ENCODE peak calls at places on chromosomes 12 and 14, in ten cellular contexts. Q is NCI-H2081; W is type B pancreatic cell; N is Right ventricle myocardium inferior; F is fibroblast of lung; H is gastrocnemius medialis; K is anterior cingulate cortex; M is activated CD4-positive, alpha-beta T cell treated with anti-CD3 and anti-CD28 coated beads for 48 hours; B is transverse colon; E is HEK293T. Y is an unnamed sample.

GRCh38 chr14:20745571-20746358 is at the start of gene EDDM3A:
- DNase-seq in W (no peak), F (no peak), K (no peak), H (no peak), Q (no peak), B (no peak), N (no peak), E (no peak), M (no peak), Y (no peak)

GRCh38 chr14:94474581-94475031 is 1.4 kb downstream of the SERPINA9 start:
- DNase-seq in Q (no peak), F (no peak), W (no peak), K (no peak), M (no peak), H (no peak), B (no peak), N (no peak), E (no peak), Y (no peak)

GRCh38 chr12:54025507-54026393 is 2.5 kb upstream of the HOXC6 start:
- DNase-seq in W (no peak), M (no peak), N (no peak), B (no peak), H (no peak), E (no peak), K (no peak), Q (no peak), F (no peak), Y (no peak)

GRCh38 chr12:64006211-64006610 is 161.7 kb downstream of the SRGAP1 start:
- DNase-seq in B (no peak), E (no peak), H (no peak), K (no peak), F (no peak), N (no peak), W (no peak), M (no peak), Q (no peak), Y (no peak)

GRCh38 chr12:25962932-25963525 is 4.5 kb downstream of the RASSF8 start:
- DNase-seq in K (no peak), W (no peak), E (no peak), Q (no peak), H (no peak), M (no peak), F (no peak), N (no peak), B (no peak), Y (no peak)

GRCh38 chr12:65892905-65893304 is 68.6 kb downstream of the HMGA2 start:
- DNase-seq in K (no peak), M (no peak), B (no peak), N (no peak), W (no peak), E (no peak), Q (no peak), F (peak; percentile 72), H (no peak), Y (no peak)

GRCh38 chr14:86364634-86365033 is 834.7 kb downstream of the FLRT2 start:
- DNase-seq in F (no peak), Q (no peak), W (no peak), K (no peak), E (no peak), B (no peak), H (no peak), M (no peak), N (no peak), Y (no peak)

GRCh38 chr12:1523558-1524050 is 70.8 kb downstream of the FBXL14 start:
- DNase-seq in Q (no peak), M (no peak), B (no peak), E (no peak), H (no peak), F (no peak), W (no peak), N (no peak), K (no peak), Y (no peak)

GRCh38 chr14:100065161-100065871 is at the start of gene EVL:
- DNase-seq in F (no peak), K (no peak), M (peak; percentile 91), B (peak; percentile 71), E (no peak), H (no peak), N (peak; percentile 72), Q (no peak), W (no peak), Y (no peak)